ENCODE peak calls at places on chromosomes 7 and 10, in five cellular contexts. V, S, H, C and Y are unnamed samples.

GRCh38 chr10:132799856-132800255 is 13.9 kb upstream of the NKX6-2 start:
- DNase-seq in V (peak), S (no peak), H (no peak), C (no peak), Y (no peak)

GRCh38 chr7:101172005-101172853 is 6.9 kb upstream of the VGF start:
- DNase-seq in V (peak), S (no peak), H (no peak), C (no peak), Y (no peak)

GRCh38 chr7:151381333-151382078 is 28.3 kb downstream of the WDR86 start:
- DNase-seq in V (peak), S (peak), H (peak), C (no peak), Y (peak)

GRCh38 chr10:103598654-103599115 is 105.2 kb downstream of the NEURL1 start:
- DNase-seq in V (peak), S (no peak), H (no peak), C (peak), Y (peak)

GRCh38 chr10:29426420-29426819 is 137.6 kb downstream of the LYZL1 start:
- DNase-seq in V (no peak), S (no peak), H (no peak), C (no peak), Y (no peak)

GRCh38 chr10:100999742-101000601 is at the start of gene LZTS2:
- DNase-seq in V (no peak), S (no peak), H (peak), C (no peak), Y (no peak)

GRCh38 chr10:131141645-131142445 is 169.7 kb downstream of the TCERG1L start:
- DNase-seq in V (no peak), S (peak), H (peak), C (no peak), Y (no peak)

GRCh38 chr7:65477326-65477725 is 103.7 kb downstream of the ZNF92 start:
- DNase-seq in V (peak), S (no peak), H (no peak), C (peak), Y (no peak)

GRCh38 chr7:37440738-37441404 is 7.8 kb downstream of the ELMO1 start:
- DNase-seq in V (no peak), S (no peak), H (no peak), C (no peak), Y (no peak)

GRCh38 chr7:65434307-65434706 is 60.7 kb downstream of the ZNF92 start:
- DNase-seq in V (no peak), S (no peak), H (no peak), C (no peak), Y (no peak)

GRCh38 chr10:93746844-93747284 is 10.9 kb upstream of the LGI1 start:
- DNase-seq in V (peak), S (no peak), H (no peak), C (no peak), Y (no peak)

GRCh38 chr7:27303021-27303420 is 60.4 kb downstream of the EVX1 start:
- DNase-seq in V (no peak), S (no peak), H (no peak), C (no peak), Y (no peak)

GRCh38 chr10:89491932-89492331 is 43.5 kb downstream of the SLC16A12 start:
- DNase-seq in V (no peak), S (no peak), H (no peak), C (no peak), Y (no peak)

GRCh38 chr10:72059843-72060822 is 28.2 kb downstream of the SPOCK2 start:
- DNase-seq in V (no peak), S (no peak), H (no peak), C (no peak), Y (no peak)

GRCh38 chr7:139576179-139576973 is 52.9 kb downstream of the CLEC2L start:
- DNase-seq in V (no peak), S (no peak), H (no peak), C (no peak), Y (no peak)

GRCh38 chr10:108060246-108060645 is 895.7 kb upstream of the SORCS1 start:
- DNase-seq in V (no peak), S (no peak), H (no peak), C (no peak), Y (no peak)

GRCh38 chr10:72851524-72851923 is 42.0 kb upstream of the OIT3 start:
- DNase-seq in V (no peak), S (no peak), H (no peak), C (no peak), Y (no peak)

GRCh38 chr7:151919595-151919994 is 36.7 kb upstream of the GALNTL5 start:
- DNase-seq in V (no peak), S (no peak), H (peak), C (no peak), Y (no peak)

GRCh38 chr10:32374605-32375004 is 27.6 kb upstream of the EPC1 start:
- DNase-seq in V (no peak), S (no peak), H (no peak), C (no peak), Y (no peak)

GRCh38 chr10:84334806-84335205 is 6.4 kb downstream of the CCSER2 start:
- DNase-seq in V (no peak), S (no peak), H (no peak), C (no peak), Y (no peak)

GRCh38 chr7:122984021-122984420 is 11.5 kb downstream of the TAS2R16 start:
- DNase-seq in V (no peak), S (no peak), H (no peak), C (no peak), Y (no peak)

GRCh38 chr7:20793686-20794394 is 7.2 kb upstream of the SP8 start:
- DNase-seq in V (no peak), S (no peak), H (no peak), C (no peak), Y (no peak)

GRCh38 chr10:100148353-100149211 is 37.2 kb downstream of the ERLIN1 start:
- DNase-seq in V (no peak), S (no peak), H (no peak), C (no peak), Y (peak)

GRCh38 chr7:34058791-34059550 is 153.6 kb downstream of the BMPER start:
- DNase-seq in V (peak), S (no peak), H (no peak), C (no peak), Y (no peak)

GRCh38 chr10:52488606-52489485 is 174.8 kb downstream of the DKK1 start:
- DNase-seq in V (no peak), S (no peak), H (no peak), C (no peak), Y (peak)
- TF ChIP-seq CTCF in V (peak), S (peak), H (peak), C (peak), Y (no peak)

GRCh38 chr7:13414661-13415105 is 574.8 kb downstream of the ETV1 start:
- DNase-seq in V (no peak), S (no peak), H (no peak), C (no peak), Y (no peak)
- TF ChIP-seq CTCF in V (no peak), S (no peak), H (no peak), C (no peak), Y (no peak)

GRCh38 chr10:17599089-17599488 is 18.1 kb downstream of the HACD1 start:
- DNase-seq in V (no peak), S (no peak), H (no peak), C (no peak), Y (no peak)
- TF ChIP-seq CTCF in V (no peak), S (peak), H (peak), C (peak), Y (no peak)

GRCh38 chr10:75407716-75408511 is 6.3 kb upstream of the ZNF503 start:
- DNase-seq in V (peak), S (peak), H (no peak), C (peak), Y (no peak)
- TF ChIP-seq CTCF in V (no peak), S (peak), H (no peak), C (no peak), Y (no peak)